ENCODE peak calls at places on chromosomes 12 and 14, in seven cellular contexts. A is left ventricle myocardium inferior, D is brain microvascular endothelial cell, G is BE2C, C is astrocyte of the spinal cord, S is RWPE2, P is HFFc6. B is an unnamed sample.

GRCh38 chr12:111767362-111768158 is 827 bp downstream of the ALDH2 start:
- DNase-seq in A (no peak), D (no peak), G (peak; percentile 37), C (no peak), S (no peak), P (peak; percentile 20), B (no peak)

GRCh38 chr12:27474344-27474743 is 27.8 kb downstream of the SMCO2 start:
- DNase-seq in A (no peak), D (peak; percentile 78), G (no peak), C (peak; percentile 87), S (no peak), P (peak; percentile 80), B (peak; percentile 34)

GRCh38 chr14:106134901-106135300 is 608.5 kb downstream of the TMEM121 start:
- DNase-seq in A (no peak), D (no peak), G (no peak), C (no peak), S (no peak), P (no peak), B (no peak)

GRCh38 chr12:76010732-76011458 is 20.7 kb downstream of the PHLDA1 start:
- DNase-seq in A (no peak), D (no peak), G (no peak), C (peak; percentile 27), S (no peak), P (peak; percentile 43), B (no peak)

GRCh38 chr12:57085999-57086950 is 2.6 kb upstream of the NAB2 start:
- DNase-seq in A (peak; percentile 74), D (peak; percentile 66), G (peak; percentile 74), C (peak; percentile 81), S (no peak), P (peak; percentile 66), B (no peak)

GRCh38 chr12:52735106-52735505 is 31.8 kb upstream of the KRT77 start:
- DNase-seq in A (no peak), D (no peak), G (no peak), C (no peak), S (no peak), P (no peak), B (no peak)

GRCh38 chr14:96139169-96139568 is 65.5 kb upstream of the BDKRB2 start:
- DNase-seq in A (no peak), D (no peak), G (no peak), C (no peak), S (no peak), P (no peak), B (no peak)

GRCh38 chr12:113240395-113240794 is 19.1 kb downstream of the TPCN1 start:
- DNase-seq in A (no peak), D (no peak), G (no peak), C (no peak), S (no peak), P (no peak), B (no peak)

GRCh38 chr12:90672081-90672480 is 282.9 kb downstream of the CCER1 start:
- DNase-seq in A (no peak), D (no peak), G (no peak), C (no peak), S (no peak), P (no peak), B (no peak)

GRCh38 chr12:3252416-3252815 is 175.2 kb downstream of the TSPAN9 start:
- DNase-seq in A (peak; percentile 91), D (no peak), G (no peak), C (peak; percentile 60), S (no peak), P (no peak), B (peak; percentile 19)

GRCh38 chr12:56338643-56339422 is at the start of gene IL23A:
- DNase-seq in A (no peak), D (no peak), G (no peak), C (peak; percentile 45), S (peak; percentile 73), P (no peak), B (no peak)

GRCh38 chr14:68824517-68825347 is 31.9 kb upstream of the ZFP36L1 start:
- DNase-seq in A (peak; percentile 89), D (peak; percentile 76), G (peak; percentile 90), C (peak; percentile 69), S (peak; percentile 85), P (peak; percentile 60), B (peak; percentile 38)

GRCh38 chr12:10235761-10236631 is 23.3 kb downstream of the GABARAPL1 start:
- DNase-seq in A (no peak), D (no peak), G (peak; percentile 18), C (peak; percentile 44), S (no peak), P (peak; percentile 6), B (no peak)

GRCh38 chr12:110317921-110318320 is 36.9 kb downstream of the ATP2A2 start:
- DNase-seq in A (no peak), D (peak; percentile 39), G (no peak), C (peak; percentile 56), S (no peak), P (peak; percentile 55), B (no peak)

GRCh38 chr12:108857158-108857407 is 300 bp downstream of the SSH1 start:
- DNase-seq in A (no peak), D (no peak), G (no peak), C (no peak), S (no peak), P (no peak), B (no peak)

GRCh38 chr12:103282124-103282523 is 213.6 kb downstream of the C12orf42 start:
- DNase-seq in A (no peak), D (no peak), G (no peak), C (no peak), S (no peak), P (no peak), B (no peak)

GRCh38 chr12:11621797-11622423 is 27.6 kb upstream of the ETV6 start:
- DNase-seq in A (no peak), D (peak; percentile 36), G (peak; percentile 28), C (no peak), S (no peak), P (no peak), B (no peak)

GRCh38 chr12:90515199-90516175 is 439.5 kb downstream of the CCER1 start:
- DNase-seq in A (no peak), D (peak; percentile 0), G (no peak), C (no peak), S (no peak), P (no peak), B (no peak)

GRCh38 chr12:79373896-79374499 is 316.8 kb downstream of the PAWR start:
- DNase-seq in A (no peak), D (peak; percentile 26), G (peak; percentile 70), C (peak; percentile 29), S (no peak), P (no peak), B (no peak)

GRCh38 chr12:57793920-57794319 is 11.3 kb downstream of the TSFM start:
- DNase-seq in A (no peak), D (peak; percentile 88), G (no peak), C (peak; percentile 50), S (no peak), P (peak; percentile 81), B (no peak)

GRCh38 chr14:105891221-105891602 is 364.8 kb downstream of the TMEM121 start:
- DNase-seq in A (no peak), D (no peak), G (peak; percentile 8), C (no peak), S (peak; percentile 62), P (no peak), B (no peak)

GRCh38 chr12:123532021-123532420 is 1.5 kb downstream of the RILPL1 start:
- DNase-seq in A (no peak), D (no peak), G (no peak), C (peak; percentile 43), S (no peak), P (no peak), B (no peak)

GRCh38 chr12:15273896-15274295 is 48.4 kb upstream of the PTPRO start:
- DNase-seq in A (no peak), D (no peak), G (no peak), C (no peak), S (no peak), P (no peak), B (no peak)

GRCh38 chr12:1531654-1532366 is 62.6 kb downstream of the FBXL14 start:
- DNase-seq in A (no peak), D (no peak), G (no peak), C (no peak), S (peak; percentile 47), P (peak; percentile 16), B (no peak)

GRCh38 chr12:25051171-25051570 is 102.3 kb upstream of the BCAT1 start:
- DNase-seq in A (no peak), D (no peak), G (no peak), C (no peak), S (no peak), P (no peak), B (no peak)

GRCh38 chr14:37544407-37544806 is 50.6 kb downstream of the FOXA1 start:
- DNase-seq in A (no peak), D (no peak), G (no peak), C (no peak), S (no peak), P (no peak), B (no peak)

GRCh38 chr12:21656931-21657335 is 709 bp downstream of the LDHB start:
- DNase-seq in A (peak; percentile 28), D (peak; percentile 25), G (peak; percentile 57), C (peak; percentile 67), S (no peak), P (peak; percentile 16), B (no peak)
- TF ChIP-seq CTCF in A (no peak), D (no peak), G (no peak), C (no peak), S (no peak), P (no peak), B (no peak)

GRCh38 chr14:32472081-32472480 is 143.0 kb downstream of the AKAP6 start:
- DNase-seq in A (no peak), D (no peak), G (no peak), C (no peak), S (no peak), P (no peak), B (no peak)

GRCh38 chr14:32470161-32470705 is 141.1 kb downstream of the AKAP6 start:
- DNase-seq in A (no peak), D (no peak), G (no peak), C (no peak), S (no peak), P (no peak), B (no peak)

GRCh38 chr14:32471183-32471582 is 142.1 kb downstream of the AKAP6 start:
- DNase-seq in A (no peak), D (no peak), G (no peak), C (no peak), S (no peak), P (no peak), B (no peak)

GRCh38 chr14:32468955-32469354 is 139.9 kb downstream of the AKAP6 start:
- DNase-seq in A (no peak), D (peak; percentile 77), G (no peak), C (peak; percentile 78), S (no peak), P (peak; percentile 77), B (peak; percentile 44)

GRCh38 chr14:32469388-32470160 is 140.5 kb downstream of the AKAP6 start:
- DNase-seq in A (no peak), D (no peak), G (no peak), C (peak; percentile 78), S (no peak), P (peak; percentile 66), B (peak; percentile 20)
- TF ChIP-seq CTCF in A (peak; percentile 62), D (peak; percentile 17), G (peak; percentile 49), C (peak; percentile 39), S (peak; percentile 92), P (peak; percentile 85), B (peak; percentile 49)

GRCh38 chr14:77707355-77707723 is 484 bp downstream of the ALKBH1 start:
- DNase-seq in A (no peak), D (peak; percentile 24), G (peak; percentile 28), C (peak; percentile 43), S (no peak), P (peak; percentile 65), B (no peak)
- TF ChIP-seq CTCF in A (peak; percentile 32), D (peak; percentile 65), G (peak; percentile 48), C (peak; percentile 55), S (peak; percentile 86), P (peak; percentile 70), B (peak; percentile 55)

GRCh38 chr14:102209224-102209966 is 69.7 kb downstream of the WDR20 start:
- DNase-seq in A (no peak), D (no peak), G (peak; percentile 69), C (no peak), S (no peak), P (peak; percentile 47), B (no peak)
- TF ChIP-seq CTCF in A (peak; percentile 55), D (peak; percentile 65), G (peak; percentile 74), C (peak; percentile 37), S (peak; percentile 28), P (peak; percentile 66), B (peak; percentile 35)